ENCODE peak calls at places on chromosomes 13 and 19, in four cellular contexts. V is HepG2, O is K562, D is H1. A is an unnamed sample.

GRCh38 chr19:40331052-40331451 is 17.1 kb downstream of the C19orf47 start:
- DNase-seq in V (no peak), O (no peak), D (no peak), A (no peak)

GRCh38 chr19:37329686-37330085 is 41.2 kb upstream of the ZNF527 start:
- DNase-seq in D (no peak), O (no peak), V (peak), A (no peak)

GRCh38 chr13:110183925-110184324 is 123.0 kb downstream of the COL4A1 start:
- DNase-seq in O (no peak), V (no peak), D (no peak), A (no peak)

GRCh38 chr13:110445183-110445582 is 116.3 kb downstream of the RAB20 start:
- DNase-seq in O (no peak), V (no peak), D (no peak), A (no peak)

GRCh38 chr13:81442904-81443303 is 1102.0 kb upstream of the SPRY2 start:
- DNase-seq in D (no peak), V (no peak), O (no peak), A (no peak)

GRCh38 chr13:81929988-81930387 is 1589.1 kb upstream of the SPRY2 start:
- DNase-seq in V (peak), D (no peak), O (no peak), A (no peak)

GRCh38 chr13:41995946-41996345 is 35.0 kb upstream of the VWA8 start:
- DNase-seq in O (peak), D (no peak), V (peak), A (no peak)

GRCh38 chr19:355134-355533 is 10.5 kb upstream of the MIER2 start:
- DNase-seq in V (no peak), D (no peak), O (no peak), A (no peak)

GRCh38 chr13:51803422-51804294 is at the start of gene DHRS12:
- DNase-seq in D (peak), O (peak), V (peak), A (peak)

GRCh38 chr13:60155978-60156377 is 7.8 kb downstream of the DIAPH3 start:
- DNase-seq in O (no peak), D (no peak), V (no peak), A (no peak)

GRCh38 chr13:30790592-30790991 is 55.2 kb downstream of the ALOX5AP start:
- DNase-seq in O (no peak), D (no peak), V (no peak), A (no peak)

GRCh38 chr13:93262729-93263128 is 36.1 kb downstream of the GPC6 start:
- DNase-seq in D (no peak), V (no peak), O (no peak), A (no peak)

GRCh38 chr19:47209323-47210179 is 21.4 kb downstream of the BBC3 start:
- DNase-seq in D (no peak), O (no peak), V (no peak), A (no peak)

GRCh38 chr19:4556574-4557185 is 2.8 kb downstream of the SEMA6B start:
- DNase-seq in V (no peak), D (peak), O (peak), A (peak)
- TF ChIP-seq ATF3 in V (no peak), D (no peak), O (no peak), A (no peak)

DNA sequence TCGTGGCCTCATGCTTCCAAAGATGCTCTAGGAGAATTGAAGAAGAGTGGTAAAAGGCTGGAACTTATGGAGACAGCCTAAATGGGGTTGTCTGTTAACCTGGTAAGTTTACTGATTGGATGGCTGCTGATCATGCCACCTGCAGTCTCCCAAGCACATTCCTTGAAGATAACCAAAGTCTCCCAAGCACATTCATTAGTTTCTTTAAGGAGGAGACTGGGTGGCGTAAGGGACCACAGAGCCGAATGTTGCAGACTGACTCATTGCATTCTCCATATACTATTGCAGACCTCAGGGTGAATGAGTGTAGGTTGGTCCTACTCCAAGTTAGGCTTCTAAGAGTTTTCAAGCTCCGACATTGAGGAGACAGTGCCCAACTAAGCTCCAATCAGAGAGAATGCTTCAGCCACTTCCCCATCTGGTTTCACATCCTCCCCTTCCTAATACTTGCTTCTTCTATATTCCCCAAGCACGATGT is at the start of gene IGFL3:
- DNase-seq in D (no peak), V (no peak), O (no peak), A (no peak)
- TF ChIP-seq FOSL1 in D (no peak), V (no peak), O (no peak), A (no peak)

DNA sequence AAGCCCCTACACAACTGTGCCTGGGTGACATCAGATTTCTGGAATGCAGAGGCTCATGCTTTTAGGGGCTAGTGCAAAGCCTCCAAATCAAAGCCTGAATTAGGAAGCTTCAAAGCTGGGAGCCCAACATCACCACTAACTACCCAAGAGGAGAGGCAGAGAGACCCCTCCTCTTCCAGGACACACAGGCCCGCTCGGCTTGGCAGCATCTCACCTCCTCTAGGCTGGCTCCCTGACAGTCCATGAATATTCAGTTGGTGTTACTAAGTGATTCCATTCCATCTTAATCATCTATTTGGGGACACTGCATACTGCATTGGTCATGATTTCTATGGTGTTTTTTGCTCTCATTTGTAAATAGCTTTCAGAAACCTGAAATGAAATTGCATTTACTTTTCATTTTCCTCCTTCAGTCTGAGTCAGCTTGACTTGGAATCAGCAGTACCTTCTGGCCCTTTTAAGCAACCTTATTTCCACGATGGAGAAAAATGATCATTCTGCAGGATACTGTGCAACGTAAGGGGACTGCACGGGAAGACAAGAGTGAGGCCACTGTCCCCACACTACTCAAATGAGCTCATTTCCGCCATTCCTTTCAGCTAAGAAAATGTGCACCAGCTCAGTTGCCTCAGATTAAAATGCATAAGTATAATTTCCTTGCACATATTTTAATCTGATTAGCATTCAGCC is 219.8 kb downstream of the RFC3 start:
- DNase-seq in V (no peak), O (no peak), D (no peak), A (no peak)
- H3K4me2 ChIP-seq in V (peak), O (no peak), D (no peak), A (no peak)

DNA sequence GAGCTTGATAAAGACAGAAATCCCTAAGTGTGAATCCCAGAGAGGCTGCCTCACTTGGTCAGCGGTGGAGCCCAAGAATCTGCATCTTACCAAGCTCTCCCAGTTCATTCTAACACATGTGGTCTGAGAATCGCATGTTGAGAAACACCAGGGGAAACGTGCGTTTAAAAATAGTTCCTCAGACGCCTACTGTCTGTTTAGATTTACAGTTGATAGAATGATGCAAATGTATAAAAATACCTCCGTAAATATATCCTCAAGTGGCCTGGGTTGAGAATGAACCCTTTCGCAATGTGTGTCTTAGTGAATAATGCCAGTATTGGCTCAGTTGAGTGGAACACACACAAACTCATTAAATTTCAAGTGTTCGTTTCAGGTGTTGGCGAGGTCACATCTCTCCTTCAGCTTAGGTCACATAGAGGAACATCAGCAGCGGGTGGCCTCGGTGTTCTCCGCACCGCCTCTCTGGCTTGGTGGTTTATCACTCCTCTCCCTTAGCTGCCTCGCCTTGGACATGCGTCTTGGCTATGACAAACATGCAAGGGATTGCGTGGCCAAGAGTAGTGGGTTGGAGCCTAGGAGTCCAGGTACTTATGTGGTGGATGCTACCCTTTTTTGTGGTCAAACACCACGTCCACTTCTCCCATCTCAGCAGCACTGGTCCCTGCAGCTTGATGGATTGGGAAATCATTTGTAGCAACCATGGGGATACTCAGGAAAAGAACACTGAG is 117.6 kb upstream of the SPATA13 start:
- DNase-seq in D (no peak), V (no peak), O (no peak), A (no peak)
- TF ChIP-seq ATF3 in D (no peak), V (no peak), O (no peak), A (no peak)